ENCODE peak calls at places on chromosomes 3 and 15, in five cellular contexts. G is cardiac fibroblast, C is heart right ventricle, A is Peyer's patch, O is astrocyte of the spinal cord. H is an unnamed sample.

GRCh38 chr15:64398575-64398974 is 10.9 kb downstream of the TRIP4 start:
- DNase-seq in A (no peak), C (no peak), O (no peak), G (no peak), H (no peak)

GRCh38 chr15:98549003-98549402 is 99.3 kb upstream of the IGF1R start:
- DNase-seq in O (no peak), C (no peak), A (no peak), G (no peak), H (no peak)

GRCh38 chr3:139289866-139290524 is 53.8 kb upstream of the MRPS22 start:
- DNase-seq in A (no peak), G (no peak), C (no peak), O (no peak), H (no peak)

GRCh38 chr3:55333041-55333440 is 154.1 kb downstream of the WNT5A start:
- DNase-seq in G (peak), A (no peak), O (peak), C (no peak), H (no peak)

GRCh38 chr3:59573911-59574310 is 524.1 kb upstream of the CFAP20DC start:
- DNase-seq in G (peak), O (peak), C (peak), A (no peak), H (no peak)

GRCh38 chr15:28084547-28084946 is 14.6 kb downstream of the OCA2 start:
- DNase-seq in A (no peak), G (peak), C (no peak), O (no peak), H (no peak)

GRCh38 chr15:70153948-70154439 is 56.3 kb upstream of the TLE3 start:
- DNase-seq in A (no peak), O (no peak), C (no peak), G (no peak), H (no peak)

GRCh38 chr3:143152043-143152442 is 32.5 kb downstream of the CHST2 start:
- DNase-seq in A (no peak), C (no peak), O (no peak), G (no peak), H (no peak)

GRCh38 chr15:62360286-62360685 is 195.2 kb upstream of the C2CD4B start:
- DNase-seq in A (no peak), G (peak), C (no peak), O (no peak), H (no peak)

GRCh38 chr3:85162905-85163304 is 204.1 kb downstream of the CADM2 start:
- DNase-seq in A (no peak), O (no peak), C (no peak), G (no peak), H (no peak)

GRCh38 chr15:64667736-64668161 is 107.6 kb downstream of the RBPMS2 start:
- DNase-seq in C (no peak), A (no peak), G (peak), O (peak), H (no peak)

GRCh38 chr15:48463366-48463880 is 132.2 kb downstream of the DUT start:
- DNase-seq in A (no peak), G (no peak), O (no peak), C (no peak), H (no peak)

GRCh38 chr3:16174389-16174788 is at the start of gene GALNT15:
- DNase-seq in O (peak), C (peak), G (peak), A (peak), H (no peak)

GRCh38 chr15:96331942-96332853 is 1.7 kb downstream of the NR2F2 start:
- DNase-seq in A (no peak), O (peak), G (peak), C (no peak), H (no peak)

DNA sequence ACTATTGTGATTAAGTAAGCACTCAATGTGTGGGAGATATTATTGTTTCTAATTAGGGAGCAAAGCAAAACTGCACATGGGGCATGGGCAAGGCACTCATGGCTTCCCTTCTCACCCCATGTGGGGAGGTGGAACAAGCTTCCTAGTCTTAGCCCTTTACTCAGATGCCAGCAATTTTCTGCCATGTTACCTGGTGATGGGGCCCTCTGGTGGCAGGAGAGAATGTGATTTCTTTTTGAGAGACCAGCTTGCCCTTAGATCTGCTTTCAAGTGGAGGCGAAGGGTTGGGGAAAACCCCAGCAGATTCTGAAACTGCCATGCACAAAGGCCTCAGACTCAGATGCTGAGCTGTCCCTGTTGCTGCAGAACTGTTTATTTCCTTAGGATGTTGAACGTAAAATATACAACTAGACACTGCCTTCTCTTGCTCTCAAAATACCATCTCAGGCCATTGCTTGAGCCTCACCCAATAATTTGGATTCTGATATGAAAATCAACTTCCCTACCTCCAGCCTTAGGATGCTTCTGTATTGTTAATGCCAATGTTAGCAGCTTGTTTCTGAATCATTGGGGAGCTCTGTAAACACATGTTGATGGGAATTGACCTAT is 130.2 kb upstream of the TPRG1 start:
- DNase-seq in G (peak), C (no peak), A (peak), O (peak), H (peak)
- TF ChIP-seq CTCF in G (peak), C (peak), A (peak), O (peak), H (peak)

DNA sequence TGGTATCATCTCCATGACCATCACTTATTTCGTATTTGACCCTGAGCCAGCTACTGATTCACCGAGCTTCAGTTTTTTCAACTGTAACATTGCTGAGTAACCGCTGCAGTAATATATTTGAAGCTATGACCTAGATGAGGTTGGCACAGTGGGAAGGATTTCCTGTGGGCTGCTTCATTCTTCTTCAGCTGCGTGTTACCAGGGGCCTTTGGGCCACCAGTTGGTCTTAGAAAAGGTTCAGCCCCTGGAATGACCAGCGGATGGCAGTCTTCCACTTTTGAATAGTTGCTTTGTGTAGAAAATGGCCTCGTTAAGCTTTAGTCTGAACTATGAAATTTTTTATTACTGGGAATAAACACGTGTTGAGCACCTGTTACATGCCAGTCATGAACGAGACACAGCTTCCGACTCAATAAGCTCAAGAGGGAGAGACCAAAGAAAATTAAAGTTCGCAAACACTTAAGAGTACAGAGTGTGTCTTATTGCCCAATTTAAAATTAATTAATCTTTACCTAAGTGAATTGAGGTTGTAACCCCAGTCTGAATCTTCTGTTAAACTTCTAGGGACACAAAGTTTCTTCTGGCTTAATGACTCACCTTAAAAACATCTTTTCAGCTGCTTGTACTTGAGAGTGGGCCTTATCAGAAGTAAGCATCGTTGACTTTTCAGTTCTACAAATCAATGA is 57.6 kb upstream of the NR2E3 start:
- DNase-seq in G (peak), A (peak), C (no peak), O (peak), H (no peak)
- TF ChIP-seq CTCF in G (peak), A (peak), C (peak), O (peak), H (no peak)

DNA sequence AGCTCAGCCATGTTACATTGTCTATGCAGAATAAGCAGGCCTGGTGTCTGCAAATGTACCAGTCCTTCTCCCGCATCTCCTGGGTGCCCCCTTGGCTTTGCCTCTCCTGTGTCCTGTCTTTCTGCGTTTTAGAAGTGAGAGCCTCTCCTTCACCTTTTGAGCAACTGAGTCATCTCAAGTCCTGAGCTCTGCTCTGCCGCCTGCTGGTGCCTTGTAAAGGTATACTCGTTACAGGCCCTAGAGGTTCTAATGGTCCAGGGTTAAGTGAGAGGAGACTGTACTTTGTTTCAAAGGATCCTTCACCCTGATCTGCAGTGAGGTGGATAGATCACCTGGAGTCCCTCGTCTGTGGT is 12.6 kb downstream of the GHRL start:
- DNase-seq in O (no peak), A (no peak), G (no peak), C (no peak), H (no peak)
- TF ChIP-seq CTCF in O (peak), A (peak), G (no peak), C (no peak), H (no peak)

DNA sequence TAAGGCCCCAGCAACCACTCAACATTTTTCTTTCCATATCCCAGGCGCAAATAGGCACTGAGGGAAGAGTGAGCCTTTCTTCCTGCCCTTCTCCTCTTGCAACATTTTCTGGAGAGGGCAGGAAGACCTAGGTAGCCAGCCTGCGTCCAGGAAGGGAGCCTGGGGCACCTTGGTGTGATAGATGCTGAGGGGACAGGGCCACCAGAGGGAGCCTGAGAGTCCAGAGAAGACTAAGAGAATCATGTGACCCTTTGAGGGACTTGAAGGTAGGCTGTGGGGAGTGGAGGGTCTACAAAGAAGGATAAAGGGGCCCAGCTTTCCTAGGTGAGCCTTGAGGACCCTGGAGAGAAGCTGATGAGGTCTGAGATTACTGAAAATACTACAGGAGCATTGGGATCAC is 346.6 kb downstream of the CNTN6 start:
- DNase-seq in G (no peak), A (peak), O (no peak), C (no peak), H (no peak)
- TF ChIP-seq CTCF in G (no peak), A (peak), O (no peak), C (no peak), H (no peak)

GRCh38 chr3:47028667-47029066 is 49.2 kb downstream of the NBEAL2 start:
- DNase-seq in G (no peak), A (no peak), C (no peak), O (no peak), H (no peak)

GRCh38 chr3:47020311-47020710 is 40.8 kb downstream of the NBEAL2 start:
- DNase-seq in O (no peak), G (no peak), C (no peak), A (no peak), H (no peak)

GRCh38 chr3:47028146-47028545 is 48.7 kb downstream of the NBEAL2 start:
- DNase-seq in G (no peak), A (no peak), O (no peak), C (no peak), H (no peak)

GRCh38 chr3:47022540-47023161 is 43.2 kb downstream of the NBEAL2 start:
- DNase-seq in A (no peak), O (no peak), C (no peak), G (no peak), H (no peak)

DNA sequence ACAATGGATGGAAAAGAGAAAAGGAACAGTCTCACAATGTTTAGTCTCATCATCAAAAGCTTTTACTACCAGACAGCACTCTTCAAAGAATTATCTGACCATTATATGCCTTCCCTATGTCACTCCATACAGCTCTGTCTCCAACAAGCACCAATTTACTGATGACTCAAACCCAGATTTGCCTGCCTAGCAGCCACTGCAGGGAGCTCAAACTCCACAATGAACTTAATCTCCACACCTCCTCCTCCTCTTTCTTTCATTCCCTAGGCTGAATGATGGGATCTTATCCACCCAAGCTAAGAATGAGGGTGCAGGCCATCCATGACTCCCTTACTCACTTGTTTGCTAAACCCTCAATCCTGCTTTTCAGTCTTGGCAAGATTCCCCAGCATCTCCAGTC is 45.5 kb downstream of the NBEAL2 start:
- DNase-seq in G (no peak), A (no peak), C (no peak), O (peak), H (no peak)
- TF ChIP-seq CTCF in G (no peak), A (no peak), C (no peak), O (peak), H (no peak)

DNA sequence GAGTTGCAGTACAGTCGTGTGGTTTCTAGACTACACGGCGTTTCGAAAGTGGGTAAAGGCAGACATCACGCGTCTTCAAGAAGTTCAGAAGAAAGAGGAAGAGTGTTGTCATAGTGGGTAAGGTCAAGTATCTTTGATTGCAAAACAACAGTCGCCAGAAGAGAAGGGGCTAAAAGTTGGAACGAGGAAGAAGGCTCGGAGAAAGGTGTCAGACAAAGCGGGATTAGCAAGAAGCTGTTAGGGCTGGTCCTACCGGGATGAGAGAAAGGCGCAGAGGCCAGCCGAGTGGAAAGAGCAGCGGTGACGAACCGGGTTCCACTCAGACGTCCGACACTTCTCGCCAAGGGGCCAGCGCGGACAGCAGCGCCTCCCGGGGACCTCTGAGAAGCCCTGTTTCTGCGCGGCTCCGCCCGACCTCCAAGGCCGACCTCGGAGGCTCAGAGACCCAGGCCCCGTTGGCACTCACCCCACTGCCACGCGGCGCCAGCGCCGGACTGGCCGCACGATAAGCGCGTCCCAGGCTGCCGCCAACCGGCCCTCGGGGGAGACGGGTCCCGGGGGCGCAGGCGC is 480 bp downstream of the ADPGK start:
- DNase-seq in C (no peak), G (peak), A (no peak), O (no peak), H (peak)
- TF ChIP-seq CTCF in C (no peak), G (peak), A (no peak), O (no peak), H (no peak)